ENCODE peak calls at places on chromosome 2, in six cellular contexts. V, Z, H, K, O and L are unnamed samples.

GRCh38 chr2:16408331-16409005 is 257.2 kb downstream of the CYRIA start:
- DNase-seq in V (no peak), Z (no peak), H (no peak), K (no peak), O (no peak), L (no peak)

GRCh38 chr2:154240921-154241379 is 369.2 kb downstream of the GALNT13 start:
- DNase-seq in V (no peak), Z (no peak), H (peak; percentile 28), K (peak; percentile 13), O (no peak), L (no peak)

GRCh38 chr2:220586980-220587549 is 959.6 kb downstream of the SLC4A3 start:
- DNase-seq in V (no peak), Z (no peak), H (no peak), K (no peak), O (no peak), L (no peak)

GRCh38 chr2:112688086-112688880 is 32.5 kb upstream of the NT5DC4 start:
- DNase-seq in V (no peak), Z (no peak), H (no peak), K (peak; percentile 44), O (no peak), L (peak; percentile 41)

GRCh38 chr2:29749843-29750242 is 171.5 kb downstream of the ALK start:
- DNase-seq in V (no peak), Z (no peak), H (no peak), K (no peak), O (no peak), L (peak; percentile 62)

GRCh38 chr2:85914916-85915315 is 26.1 kb upstream of the ST3GAL5 start:
- DNase-seq in V (peak; percentile 83), Z (no peak), H (no peak), K (no peak), O (no peak), L (no peak)

GRCh38 chr2:224039080-224039769 is at the start of gene SERPINE2:
- DNase-seq in V (peak; percentile 57), Z (peak; percentile 37), H (peak; percentile 78), K (peak; percentile 82), O (peak; percentile 72), L (peak; percentile 55)

GRCh38 chr2:205461169-205461568 is 221.1 kb upstream of the NRP2 start:
- DNase-seq in V (no peak), Z (peak; percentile 10), H (no peak), K (no peak), O (no peak), L (no peak)

GRCh38 chr2:191302459-191303155 is 57.4 kb downstream of the MYO1B start:
- DNase-seq in V (peak; percentile 32), Z (no peak), H (no peak), K (peak; percentile 69), O (peak; percentile 18), L (peak; percentile 27)

GRCh38 chr2:204604061-204604460 is 58.8 kb downstream of the PARD3B start:
- DNase-seq in V (no peak), Z (peak; percentile 62), H (no peak), K (no peak), O (no peak), L (no peak)

GRCh38 chr2:209600257-209601180 is 171.1 kb upstream of the UNC80 start:
- DNase-seq in V (peak; percentile 2), Z (no peak), H (no peak), K (no peak), O (no peak), L (no peak)

GRCh38 chr2:149739171-149739879 is 151.8 kb upstream of the MMADHC start:
- DNase-seq in V (no peak), Z (peak; percentile 38), H (no peak), K (no peak), O (no peak), L (peak; percentile 33)

GRCh38 chr2:234679766-234680687 is 183.1 kb upstream of the ARL4C start:
- DNase-seq in V (peak; percentile 21), Z (peak; percentile 100), H (peak; percentile 85), K (peak; percentile 91), O (no peak), L (peak; percentile 99)

GRCh38 chr2:70767699-70768584 is at the start of gene ADD2:
- DNase-seq in V (peak; percentile 26), Z (peak; percentile 46), H (peak; percentile 48), K (peak; percentile 81), O (peak; percentile 70), L (peak; percentile 19)

GRCh38 chr2:64644240-64645013 is 9.3 kb downstream of the SERTAD2 start:
- DNase-seq in V (peak; percentile 91), Z (peak; percentile 72), H (peak; percentile 87), K (peak; percentile 95), O (peak; percentile 80), L (peak; percentile 68)

GRCh38 chr2:72141881-72142742 is 5.5 kb downstream of the CYP26B1 start:
- DNase-seq in V (no peak), Z (no peak), H (no peak), K (no peak), O (no peak), L (no peak)

GRCh38 chr2:27959496-27959895 is 69.0 kb downstream of the BABAM2 start:
- DNase-seq in V (no peak), Z (peak; percentile 59), H (no peak), K (peak; percentile 71), O (no peak), L (peak; percentile 75)

GRCh38 chr2:159281002-159281401 is 5.5 kb downstream of the WDSUB1 start:
- DNase-seq in V (no peak), Z (no peak), H (no peak), K (no peak), O (no peak), L (no peak)

GRCh38 chr2:166092889-166093288 is 34.9 kb downstream of the SCN1A start:
- DNase-seq in V (no peak), Z (peak; percentile 40), H (no peak), K (no peak), O (no peak), L (peak; percentile 77)

GRCh38 chr2:216285641-216286156 is 86.6 kb downstream of the MARCHF4 start:
- DNase-seq in V (no peak), Z (no peak), H (no peak), K (no peak), O (no peak), L (no peak)

GRCh38 chr2:233965032-233965614 is 48.0 kb downstream of the TRPM8 start:
- DNase-seq in V (no peak), Z (peak; percentile 34), H (no peak), K (no peak), O (no peak), L (peak; percentile 34)

GRCh38 chr2:239455436-239456203 is 54.8 kb upstream of the HDAC4 start:
- DNase-seq in V (no peak), Z (no peak), H (no peak), K (no peak), O (no peak), L (no peak)

GRCh38 chr2:75503048-75503607 is 57.6 kb downstream of the EVA1A start:
- DNase-seq in V (no peak), Z (peak; percentile 97), H (no peak), K (peak; percentile 12), O (no peak), L (peak; percentile 74)

GRCh38 chr2:163132850-163133249 is 294.3 kb upstream of the KCNH7 start:
- DNase-seq in V (no peak), Z (peak; percentile 7), H (no peak), K (peak; percentile 6), O (no peak), L (peak; percentile 14)

DNA sequence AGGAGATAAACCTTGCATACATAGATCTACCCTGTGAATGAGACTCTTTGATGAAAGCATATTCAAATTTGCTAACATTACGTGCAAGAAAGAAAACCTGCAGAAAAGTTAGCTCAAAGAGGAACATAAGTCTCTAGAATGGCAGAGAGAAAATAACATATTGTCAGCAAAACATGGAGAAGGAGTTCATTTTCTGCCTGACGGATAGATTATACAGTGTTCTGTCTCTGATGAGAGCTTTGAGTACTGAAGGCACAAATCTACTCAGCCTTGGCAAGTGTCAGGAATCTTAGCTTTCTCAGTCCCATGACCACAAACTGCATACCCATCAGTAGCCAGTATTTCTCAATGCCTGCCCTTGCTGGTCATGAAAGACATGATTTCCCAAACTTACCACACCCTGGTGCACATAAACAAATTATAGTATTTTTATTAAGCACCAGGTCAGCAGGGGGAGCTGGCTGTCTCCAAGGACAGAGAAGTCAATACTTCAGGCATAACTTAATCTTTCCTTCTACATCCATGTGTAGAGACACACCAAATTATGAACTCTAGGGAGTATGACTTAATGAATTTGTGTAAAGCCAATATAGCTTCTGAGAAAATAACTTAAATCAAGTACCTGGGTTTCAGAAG is 401.2 kb upstream of the SOX11 start:
- DNase-seq in V (no peak), Z (no peak), H (no peak), K (no peak), O (no peak), L (no peak)
- TF ChIP-seq CTCF in V (no peak), Z (no peak), H (no peak), K (no peak), O (no peak), L (no peak)

DNA sequence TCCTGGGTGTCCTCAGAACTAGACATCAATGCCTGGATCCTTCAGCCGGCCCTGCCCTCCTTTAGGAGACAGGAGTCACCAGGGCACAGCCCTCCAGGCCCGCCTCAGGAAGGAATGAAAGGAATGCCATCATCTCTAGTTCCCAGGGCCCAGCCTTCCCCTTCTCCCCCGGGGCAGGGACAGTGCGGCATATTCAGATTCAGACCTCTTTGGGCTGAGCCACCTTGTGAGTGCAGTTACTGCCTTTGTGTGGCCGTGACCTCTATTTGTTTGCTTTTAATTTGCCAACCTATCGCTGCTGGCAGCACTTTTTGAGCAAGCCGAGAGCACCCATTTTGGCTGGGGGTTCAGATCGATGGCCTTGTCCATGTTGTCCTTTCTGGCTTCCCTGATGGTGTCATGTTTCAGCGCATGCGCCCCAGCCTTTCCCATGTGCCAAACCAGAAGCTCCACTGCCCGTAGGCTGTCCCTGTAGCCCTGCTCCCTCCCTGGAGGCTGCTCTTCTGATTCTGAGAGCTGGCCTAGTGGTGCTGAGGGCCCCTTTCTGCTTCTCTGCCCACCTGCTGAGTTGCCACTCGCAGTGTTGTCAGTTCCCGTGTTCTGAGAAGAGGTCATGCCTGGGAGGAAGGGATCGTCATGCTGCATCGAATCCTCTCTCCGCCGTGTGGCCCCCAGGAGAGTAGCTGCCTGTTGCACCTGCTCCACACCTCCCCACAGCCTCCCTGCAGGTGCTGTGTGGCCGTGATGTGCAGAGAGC is 10.9 kb downstream of the ANKRD23 start:
- DNase-seq in V (peak; percentile 94), Z (peak; percentile 20), H (peak; percentile 91), K (peak; percentile 67), O (no peak), L (peak; percentile 25)
- TF ChIP-seq CTCF in V (no peak), Z (no peak), H (no peak), K (no peak), O (no peak), L (no peak)

DNA sequence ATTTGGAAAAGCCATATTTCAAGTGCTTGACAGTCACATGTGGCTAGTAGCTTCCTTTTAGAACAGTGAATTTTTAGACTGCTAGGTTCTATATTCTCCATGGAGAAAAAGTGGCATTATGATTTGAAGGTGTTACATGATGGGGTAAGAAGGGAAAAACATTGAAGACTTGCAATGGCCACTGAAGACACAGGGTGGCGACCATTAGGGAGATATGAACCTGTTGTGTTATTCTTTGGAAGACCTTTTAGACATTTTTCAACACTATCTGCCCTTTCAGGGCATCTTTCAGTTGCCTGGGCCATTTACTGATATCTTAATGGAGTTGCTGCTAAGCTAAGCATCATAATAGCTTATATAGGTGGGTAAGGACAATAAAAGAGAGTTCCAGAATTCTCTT is 1387.2 kb downstream of the SUCLG1 start:
- DNase-seq in V (no peak), Z (no peak), H (no peak), K (no peak), O (no peak), L (no peak)
- TF ChIP-seq CTCF in V (no peak), Z (no peak), H (no peak), K (no peak), O (no peak), L (no peak)

DNA sequence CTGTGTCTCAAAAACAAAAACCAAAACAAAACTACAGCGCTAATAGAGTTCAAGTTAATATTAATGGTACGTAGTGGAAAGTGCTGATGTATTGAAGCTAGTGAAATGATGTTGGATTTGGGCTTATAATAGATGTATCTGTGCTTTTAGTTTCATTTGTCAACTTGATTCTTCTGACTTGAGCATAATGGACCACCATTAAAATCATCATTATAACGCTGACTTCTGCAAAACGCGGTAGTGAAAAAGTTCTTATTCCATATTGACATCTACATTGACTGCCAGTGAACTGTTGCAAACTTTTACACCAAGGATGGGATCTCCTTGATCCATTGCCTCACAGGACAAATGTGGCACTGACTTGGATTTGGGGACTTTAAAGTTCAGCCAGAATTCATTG is 85.0 kb downstream of the LPIN1 start:
- DNase-seq in V (no peak), Z (no peak), H (no peak), K (no peak), O (no peak), L (no peak)
- TF ChIP-seq CTCF in V (no peak), Z (no peak), H (no peak), K (no peak), O (no peak), L (no peak)